ENCODE peak calls at places on chromosomes 16 and 17, in six cellular contexts. Q, I, R, C, O and L are unnamed samples.
A peak's percentile ranks its signal among the peaks of the same experiment; 100 is the strongest.

GRCh38 chr17:65278820-65279184 is 141.6 kb downstream of the RGS9 start:
- DNase-seq in Q (no peak), I (no peak), R (no peak), C (no peak), O (no peak), L (no peak)

GRCh38 chr17:66661411-66661843 is 173.5 kb upstream of the CACNG5 start:
- DNase-seq in Q (no peak), I (peak; percentile 30), R (peak; percentile 45), C (no peak), O (no peak), L (peak; percentile 46)

GRCh38 chr16:25608002-25608401 is 83.8 kb upstream of the HS3ST4 start:
- DNase-seq in Q (no peak), I (no peak), R (no peak), C (no peak), O (no peak), L (no peak)

GRCh38 chr17:76550712-76551615 is 11.1 kb downstream of the PRCD start:
- DNase-seq in Q (no peak), I (peak; percentile 66), R (no peak), C (peak; percentile 32), O (no peak), L (no peak)

GRCh38 chr16:30930160-30930571 is 6.8 kb downstream of the FBXL19 start:
- DNase-seq in Q (no peak), I (no peak), R (no peak), C (peak; percentile 78), O (no peak), L (no peak)

GRCh38 chr17:64216385-64217248 is 46.4 kb downstream of the TEX2 start:
- DNase-seq in Q (peak; percentile 26), I (no peak), R (peak; percentile 53), C (peak; percentile 76), O (no peak), L (no peak)

GRCh38 chr16:81681311-81681710 is 97.8 kb upstream of the PLCG2 start:
- DNase-seq in Q (no peak), I (no peak), R (no peak), C (no peak), O (no peak), L (no peak)

GRCh38 chr17:61286449-61286848 is 113.2 kb upstream of the TBX2 start:
- DNase-seq in Q (no peak), I (no peak), R (no peak), C (no peak), O (no peak), L (no peak)

GRCh38 chr17:20264996-20265395 is 202.3 kb downstream of the LGALS9B start:
- DNase-seq in Q (no peak), I (no peak), R (no peak), C (no peak), O (no peak), L (no peak)

DNA sequence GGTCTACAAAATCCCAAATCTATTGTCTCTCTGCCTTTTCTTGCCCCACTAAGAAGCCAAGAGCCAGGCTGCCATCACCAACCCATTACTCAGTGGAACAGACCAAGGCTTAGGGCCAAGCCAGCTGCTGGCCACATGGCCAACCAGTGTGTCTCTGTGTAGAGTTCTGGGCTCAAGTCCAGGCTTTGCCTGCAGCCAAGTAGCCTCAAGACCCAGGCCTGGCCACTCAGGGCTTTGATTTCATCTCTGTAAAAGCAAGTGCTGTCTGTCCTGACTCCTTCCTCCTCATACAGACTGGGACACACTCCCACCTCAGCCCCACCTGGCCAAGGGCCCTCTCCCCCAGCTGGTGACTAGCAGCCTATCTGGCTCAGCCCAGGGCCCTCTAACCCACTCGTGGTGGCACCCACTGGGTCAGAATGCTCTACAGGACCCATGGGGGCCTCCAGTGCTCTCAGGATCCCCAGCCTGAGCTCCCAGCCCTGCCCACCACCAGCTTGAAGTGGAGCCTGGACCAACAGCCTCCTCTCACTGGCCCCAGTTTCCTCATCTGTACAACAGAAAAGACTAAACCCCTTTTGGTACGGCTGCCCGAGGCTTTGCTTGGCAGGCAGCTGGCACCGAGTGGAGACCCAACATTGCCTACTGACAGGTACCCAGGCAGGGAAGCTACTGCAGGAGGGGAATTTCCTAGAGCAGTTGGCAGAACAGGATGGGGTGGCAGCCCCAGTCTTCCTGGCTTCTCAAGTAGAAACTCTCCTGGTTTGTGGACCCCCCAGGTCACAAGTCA is 14.4 kb downstream of the SREBF1 start:
- DNase-seq in Q (no peak), I (peak; percentile 74), R (peak; percentile 68), C (no peak), O (peak; percentile 94), L (no peak)
- TF ChIP-seq POLR2AphosphoS5 in Q (no peak), I (peak; percentile 79), R (no peak), C (no peak), O (peak; percentile 73), L (no peak)

GRCh38 chr17:35795007-35795870 is at the start of gene MMP28:
- DNase-seq in Q (no peak), I (no peak), R (peak; percentile 64), C (peak; percentile 82), O (no peak), L (no peak)
- TF ChIP-seq POLR2AphosphoS5 in Q (no peak), I (no peak), R (peak; percentile 32), C (peak; percentile 10), O (peak; percentile 56), L (no peak)

DNA sequence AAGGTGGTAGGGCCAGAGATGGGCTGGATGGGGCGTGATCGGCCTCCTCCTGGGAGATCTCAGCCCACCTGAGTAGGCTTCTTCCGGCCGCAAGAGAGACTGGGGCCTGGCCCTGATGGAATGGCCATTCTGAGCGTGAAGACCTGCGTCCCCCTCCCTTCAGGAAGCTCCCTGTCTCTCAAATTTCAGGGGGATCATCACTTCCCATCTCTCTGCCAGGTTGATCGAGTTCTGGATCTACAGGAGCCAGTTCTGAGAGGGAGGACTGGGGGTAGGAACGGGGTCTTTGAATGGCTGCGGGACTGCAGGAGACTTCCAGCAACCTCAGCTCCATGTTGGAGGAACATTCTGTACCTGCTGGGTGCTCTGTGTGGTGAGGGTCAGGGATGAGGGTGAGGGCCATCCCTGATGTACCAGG is 9.3 kb upstream of the GSDMA start:
- DNase-seq in Q (peak; percentile 41), I (no peak), R (no peak), C (no peak), O (no peak), L (no peak)
- TF ChIP-seq POLR2AphosphoS5 in Q (no peak), I (no peak), R (no peak), C (no peak), O (no peak), L (no peak)

GRCh38 chr17:39738568-39738901 is 797 bp downstream of the GRB7 start:
- DNase-seq in Q (no peak), I (peak; percentile 74), R (peak; percentile 70), C (peak; percentile 59), O (no peak), L (peak; percentile 79)
- TF ChIP-seq POLR2AphosphoS5 in Q (no peak), I (peak; percentile 49), R (no peak), C (no peak), O (no peak), L (no peak)

GRCh38 chr17:40556884-40557414 is 8.3 kb downstream of the CCR7 start:
- DNase-seq in Q (no peak), I (no peak), R (peak; percentile 23), C (peak; percentile 81), O (no peak), L (no peak)
- TF ChIP-seq POLR2AphosphoS5 in Q (no peak), I (no peak), R (no peak), C (peak; percentile 83), O (peak; percentile 34), L (peak; percentile 46)

GRCh38 chr16:8904018-8904430 is 21.9 kb downstream of the LITAFD start:
- DNase-seq in Q (no peak), I (no peak), R (no peak), C (no peak), O (no peak), L (no peak)

GRCh38 chr16:8907096-8907495 is 24.9 kb downstream of the LITAFD start:
- DNase-seq in Q (no peak), I (no peak), R (no peak), C (no peak), O (no peak), L (no peak)

GRCh38 chr16:8903004-8903403 is 20.9 kb downstream of the LITAFD start:
- DNase-seq in Q (no peak), I (no peak), R (no peak), C (no peak), O (no peak), L (no peak)

GRCh38 chr16:8905795-8906591 is 23.8 kb downstream of the LITAFD start:
- DNase-seq in Q (no peak), I (no peak), R (no peak), C (no peak), O (no peak), L (no peak)

DNA sequence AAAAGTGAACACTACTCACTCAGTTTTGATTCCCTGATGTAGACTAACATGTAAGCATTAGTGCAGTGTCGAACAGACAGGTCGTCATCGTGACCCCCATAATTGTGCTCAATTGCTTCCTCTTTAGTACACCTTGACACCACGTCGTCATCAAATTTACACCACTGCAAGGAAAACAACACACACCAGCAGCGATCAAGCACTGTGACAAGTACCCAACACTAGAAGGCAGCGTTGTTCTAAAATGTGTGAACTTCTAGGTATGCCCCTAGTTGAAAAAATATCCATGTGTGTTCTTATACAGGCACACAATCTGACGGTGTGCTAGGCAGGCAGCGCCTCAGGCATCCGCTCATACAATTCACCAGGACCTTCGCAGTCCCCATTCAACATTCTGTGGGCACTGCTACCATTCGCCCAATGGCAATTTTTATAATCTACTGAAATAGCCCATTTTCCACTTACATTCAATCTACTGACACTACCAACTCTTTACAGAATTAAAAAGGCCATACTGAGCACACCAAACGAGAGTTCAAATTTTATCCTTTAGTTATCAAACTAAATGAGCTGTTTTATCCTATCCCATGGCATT is 23.1 kb downstream of the LITAFD start:
- DNase-seq in Q (no peak), I (no peak), R (no peak), C (no peak), O (no peak), L (no peak)
- TF ChIP-seq POLR2AphosphoS5 in Q (no peak), I (no peak), R (no peak), C (no peak), O (no peak), L (no peak)

GRCh38 chr17:47252766-47253512 is 688 bp upstream of the ITGB3 start:
- DNase-seq in Q (no peak), I (no peak), R (no peak), C (no peak), O (no peak), L (no peak)

GRCh38 chr17:47262586-47262985 is 9.0 kb downstream of the ITGB3 start:
- DNase-seq in Q (no peak), I (no peak), R (no peak), C (no peak), O (no peak), L (no peak)

GRCh38 chr17:47253541-47254402 is at the start of gene ITGB3:
- DNase-seq in Q (no peak), I (peak; percentile 47), R (peak; percentile 74), C (peak; percentile 93), O (peak; percentile 90), L (peak; percentile 75)

GRCh38 chr17:47254403-47254943 is 846 bp downstream of the ITGB3 start:
- DNase-seq in Q (no peak), I (no peak), R (no peak), C (no peak), O (peak; percentile 66), L (no peak)

GRCh38 chr17:47257651-47258339 is 4.2 kb downstream of the ITGB3 start:
- DNase-seq in Q (no peak), I (no peak), R (no peak), C (no peak), O (no peak), L (no peak)
- TF ChIP-seq POLR2AphosphoS5 in Q (no peak), I (no peak), R (no peak), C (peak; percentile 54), O (peak; percentile 8), L (no peak)